ENCODE peak calls at places on chromosomes 16 and 17, in five cellular contexts. W is cardiac fibroblast; J is CD8-positive, alpha-beta T cell; K is BE2C; G is caudate nucleus. B is an unnamed sample.

GRCh38 chr16:11877374-11877773 is 26.0 kb upstream of the RSL1D1 start:
- DNase-seq in W (peak; percentile 25), J (no peak), K (no peak), G (no peak), B (no peak)

GRCh38 chr17:19288453-19288852 is 51.3 kb downstream of the EPN2 start:
- DNase-seq in W (no peak), J (no peak), K (no peak), G (no peak), B (no peak)

GRCh38 chr16:53166099-53166498 is 111.3 kb downstream of the CHD9 start:
- DNase-seq in W (peak; percentile 15), J (no peak), K (no peak), G (no peak), B (no peak)

GRCh38 chr17:66467766-66468165 is 165.4 kb downstream of the PRKCA start:
- DNase-seq in W (peak; percentile 35), J (no peak), K (no peak), G (no peak), B (no peak)

GRCh38 chr17:76196675-76197074 is 43.6 kb downstream of the RNF157 start:
- DNase-seq in W (peak; percentile 38), J (no peak), K (no peak), G (no peak), B (no peak)

GRCh38 chr17:45900723-45901415 is 6.5 kb downstream of the MAPT start:
- DNase-seq in W (no peak), J (no peak), K (no peak), G (no peak), B (no peak)

GRCh38 chr16:75045424-75045823 is 46.6 kb downstream of the ZNRF1 start:
- DNase-seq in W (no peak), J (no peak), K (no peak), G (no peak), B (no peak)

GRCh38 chr17:66302761-66303626 is 581 bp downstream of the PRKCA start:
- DNase-seq in W (peak; percentile 65), J (peak; percentile 40), K (peak; percentile 63), G (no peak), B (peak; percentile 43)

GRCh38 chr17:61002316-61002736 is 324.7 kb downstream of the BCAS3 start:
- DNase-seq in W (peak; percentile 71), J (no peak), K (peak; percentile 29), G (no peak), B (no peak)

GRCh38 chr16:1884155-1884760 is 12.3 kb upstream of the MEIOB start:
- DNase-seq in W (peak; percentile 21), J (no peak), K (peak; percentile 15), G (no peak), B (no peak)

GRCh38 chr16:4664538-4665418 is 28.6 kb upstream of the NUDT16L1 start:
- DNase-seq in W (no peak), J (peak; percentile 52), K (no peak), G (no peak), B (no peak)

GRCh38 chr17:4449736-4450135 is 16.0 kb downstream of the SPNS3 start:
- DNase-seq in W (no peak), J (no peak), K (no peak), G (no peak), B (no peak)

GRCh38 chr17:74759941-74760340 is 11.5 kb downstream of the NHERF1 start:
- DNase-seq in W (no peak), J (no peak), K (no peak), G (no peak), B (no peak)

GRCh38 chr17:17670701-17671319 is 10.4 kb upstream of the RAI1 start:
- DNase-seq in W (no peak), J (no peak), K (no peak), G (no peak), B (no peak)

GRCh38 chr16:64153718-64154117 is 968.1 kb downstream of the CDH11 start:
- DNase-seq in W (no peak), J (no peak), K (no peak), G (no peak), B (no peak)

GRCh38 chr17:51608251-51608933 is 348.0 kb downstream of the UTP18 start:
- DNase-seq in W (no peak), J (no peak), K (no peak), G (no peak), B (no peak)

GRCh38 chr16:81635336-81635947 is 143.6 kb upstream of the PLCG2 start:
- DNase-seq in W (no peak), J (no peak), K (no peak), G (no peak), B (no peak)

GRCh38 chr17:50263293-50264262 is 10.7 kb upstream of the TMEM92 start:
- DNase-seq in W (no peak), J (no peak), K (no peak), G (no peak), B (peak; percentile 6)

GRCh38 chr16:6382787-6383515 is 949.7 kb upstream of the RBFOX1 start:
- DNase-seq in W (no peak), J (no peak), K (no peak), G (no peak), B (no peak)

GRCh38 chr16:24853169-24853824 is 7.5 kb downstream of the SLC5A11 start:
- DNase-seq in W (no peak), J (no peak), K (no peak), G (no peak), B (no peak)

GRCh38 chr16:49827806-49828428 is 28.0 kb downstream of the ZNF423 start:
- DNase-seq in W (peak; percentile 65), J (no peak), K (no peak), G (no peak), B (no peak)

GRCh38 chr17:39352511-39352910 is 48.9 kb downstream of the FBXL20 start:
- DNase-seq in W (peak; percentile 27), J (no peak), K (no peak), G (no peak), B (no peak)

GRCh38 chr17:79837888-79838540 is 1.2 kb downstream of the CBX4 start:
- DNase-seq in W (no peak), J (no peak), K (no peak), G (no peak), B (no peak)

GRCh38 chr17:64565563-64565962 is 58.8 kb downstream of the CEP95 start:
- DNase-seq in W (peak; percentile 34), J (no peak), K (no peak), G (no peak), B (no peak)

GRCh38 chr17:29760771-29761682 is 138.3 kb upstream of the CORO6 start:
- DNase-seq in W (peak; percentile 92), J (peak; percentile 84), K (peak; percentile 84), G (no peak), B (peak; percentile 78)